ENCODE peak calls at places on chromosomes 12 and 14, in five cellular contexts. One of them, this sample, is unnamed.

GRCh38 chr14:93706360-93706955 is 81.8 kb downstream of the PRIMA1 start:
- ATAC-seq in GM12878: no peak
- ATAC-seq in upper lobe of left lung: no peak
- ATAC-seq in K562: no peak
- ATAC-seq in HepG2: no peak
- ATAC-seq in this sample: no peak

GRCh38 chr14:93231129-93231979 is 24.3 kb downstream of the UBR7 start:
- ATAC-seq in upper lobe of left lung: peak
- ATAC-seq in K562: no peak
- ATAC-seq in HepG2: no peak
- ATAC-seq in GM12878: no peak
- ATAC-seq in this sample: peak

GRCh38 chr12:104863549-104863948 is 94.5 kb downstream of the SLC41A2 start:
- ATAC-seq in K562: no peak
- ATAC-seq in HepG2: no peak
- ATAC-seq in upper lobe of left lung: no peak
- ATAC-seq in GM12878: no peak
- ATAC-seq in this sample: no peak

GRCh38 chr14:38336298-38336697 is 80.4 kb upstream of the CLEC14A start:
- ATAC-seq in K562: no peak
- ATAC-seq in upper lobe of left lung: no peak
- ATAC-seq in HepG2: no peak
- ATAC-seq in GM12878: no peak
- ATAC-seq in this sample: no peak

GRCh38 chr12:23640754-23641153 is 308.7 kb downstream of the SOX5 start:
- ATAC-seq in HepG2: no peak
- ATAC-seq in GM12878: no peak
- ATAC-seq in K562: no peak
- ATAC-seq in upper lobe of left lung: no peak
- ATAC-seq in this sample: no peak

GRCh38 chr14:95273041-95273978 is 46.4 kb downstream of the CLMN start:
- ATAC-seq in HepG2: peak
- ATAC-seq in upper lobe of left lung: peak
- ATAC-seq in K562: no peak
- ATAC-seq in GM12878: no peak
- ATAC-seq in this sample: no peak

GRCh38 chr14:105882626-105883025 is 356.2 kb downstream of the TMEM121 start:
- ATAC-seq in GM12878: no peak
- ATAC-seq in upper lobe of left lung: no peak
- ATAC-seq in K562: no peak
- ATAC-seq in HepG2: no peak
- ATAC-seq in this sample: no peak

GRCh38 chr12:50174971-50175715 is 8.0 kb upstream of the CERS5 start:
- ATAC-seq in HepG2: no peak
- ATAC-seq in upper lobe of left lung: peak
- ATAC-seq in GM12878: peak
- ATAC-seq in K562: peak
- ATAC-seq in this sample: no peak

GRCh38 chr12:11724888-11725310 is 75.4 kb downstream of the ETV6 start:
- ATAC-seq in K562: no peak
- ATAC-seq in HepG2: no peak
- ATAC-seq in GM12878: no peak
- ATAC-seq in upper lobe of left lung: peak
- ATAC-seq in this sample: no peak

GRCh38 chr14:53547593-53547992 is 394.5 kb upstream of the DDHD1 start:
- ATAC-seq in GM12878: peak
- ATAC-seq in upper lobe of left lung: no peak
- ATAC-seq in HepG2: no peak
- ATAC-seq in K562: no peak
- ATAC-seq in this sample: no peak

GRCh38 chr12:32446306-32447119 is 47.2 kb downstream of the FGD4 start:
- ATAC-seq in HepG2: peak
- ATAC-seq in GM12878: no peak
- ATAC-seq in upper lobe of left lung: no peak
- ATAC-seq in K562: no peak
- ATAC-seq in this sample: no peak

GRCh38 chr12:6047249-6048227 is 76.9 kb downstream of the VWF start:
- ATAC-seq in upper lobe of left lung: peak
- ATAC-seq in K562: no peak
- ATAC-seq in HepG2: no peak
- ATAC-seq in GM12878: no peak
- ATAC-seq in this sample: peak

GRCh38 chr12:49342914-49343731 is 3.6 kb upstream of the DNAJC22 start:
- ATAC-seq in HepG2: no peak
- ATAC-seq in upper lobe of left lung: no peak
- ATAC-seq in GM12878: no peak
- ATAC-seq in K562: peak
- ATAC-seq in this sample: no peak

GRCh38 chr14:96727980-96728717 is 69.0 kb upstream of the VRK1 start:
- ATAC-seq in upper lobe of left lung: no peak
- ATAC-seq in GM12878: no peak
- ATAC-seq in HepG2: no peak
- ATAC-seq in K562: peak
- ATAC-seq in this sample: no peak

GRCh38 chr12:116216022-116216756 is 61.3 kb downstream of the MED13L start:
- ATAC-seq in GM12878: no peak
- ATAC-seq in K562: no peak
- ATAC-seq in HepG2: no peak
- ATAC-seq in upper lobe of left lung: no peak
- ATAC-seq in this sample: no peak

GRCh38 chr12:108702534-108702933 is 28.8 kb downstream of the CORO1C start:
- ATAC-seq in HepG2: no peak
- ATAC-seq in upper lobe of left lung: no peak
- ATAC-seq in GM12878: no peak
- ATAC-seq in K562: no peak
- ATAC-seq in this sample: no peak

GRCh38 chr12:3545121-3545796 is 54.3 kb downstream of the PRMT8 start:
- ATAC-seq in HepG2: no peak
- ATAC-seq in upper lobe of left lung: no peak
- ATAC-seq in K562: no peak
- ATAC-seq in GM12878: no peak
- ATAC-seq in this sample: no peak

GRCh38 chr12:128754275-128754674 is 69.5 kb downstream of the SLC15A4 start:
- ATAC-seq in HepG2: no peak
- ATAC-seq in K562: no peak
- ATAC-seq in upper lobe of left lung: no peak
- ATAC-seq in GM12878: no peak
- ATAC-seq in this sample: no peak

GRCh38 chr14:90626550-90626949 is 189.7 kb downstream of the TTC7B start:
- ATAC-seq in HepG2: no peak
- ATAC-seq in GM12878: no peak
- ATAC-seq in upper lobe of left lung: no peak
- ATAC-seq in K562: no peak
- ATAC-seq in this sample: peak

GRCh38 chr12:95390192-95390591 is 83.8 kb upstream of the METAP2 start:
- ATAC-seq in GM12878: peak
- ATAC-seq in upper lobe of left lung: no peak
- ATAC-seq in HepG2: no peak
- ATAC-seq in K562: no peak
- ATAC-seq in this sample: no peak

GRCh38 chr14:70871863-70872677 is 35.2 kb upstream of the PCNX1 start:
- ATAC-seq in upper lobe of left lung: no peak
- ATAC-seq in GM12878: peak
- ATAC-seq in K562: no peak
- ATAC-seq in HepG2: peak
- ATAC-seq in this sample: no peak

GRCh38 chr14:73777420-73777819 is 63.2 kb upstream of the PNMA1 start:
- ATAC-seq in K562: no peak
- ATAC-seq in HepG2: peak
- ATAC-seq in upper lobe of left lung: no peak
- ATAC-seq in GM12878: peak
- ATAC-seq in this sample: no peak

GRCh38 chr12:64544371-64544770 is 65.9 kb upstream of the RASSF3 start:
- ATAC-seq in HepG2: no peak
- ATAC-seq in K562: no peak
- ATAC-seq in upper lobe of left lung: no peak
- ATAC-seq in GM12878: no peak
- ATAC-seq in this sample: no peak

GRCh38 chr14:20682435-20683124 is 1.8 kb upstream of the RNASE4 start:
- ATAC-seq in HepG2: peak
- ATAC-seq in GM12878: peak
- ATAC-seq in K562: peak
- ATAC-seq in upper lobe of left lung: peak
- ATAC-seq in this sample: peak

GRCh38 chr12:49959570-49960473 is 1.9 kb upstream of the AQP5 start:
- ATAC-seq in GM12878: no peak
- ATAC-seq in K562: no peak
- ATAC-seq in upper lobe of left lung: peak
- ATAC-seq in HepG2: no peak
- ATAC-seq in this sample: no peak

GRCh38 chr12:110537605-110538409 is 35.7 kb downstream of the RAD9B start:
- ATAC-seq in GM12878: no peak
- ATAC-seq in upper lobe of left lung: peak
- ATAC-seq in K562: no peak
- ATAC-seq in HepG2: no peak
- ATAC-seq in this sample: peak

GRCh38 chr12:24499151-24500146 is 449.5 kb downstream of the BCAT1 start:
- ATAC-seq in upper lobe of left lung: peak
- ATAC-seq in GM12878: no peak
- ATAC-seq in HepG2: no peak
- ATAC-seq in K562: no peak
- ATAC-seq in this sample: peak

GRCh38 chr14:92719890-92720323 is 28.5 kb downstream of the LGMN start:
- ATAC-seq in GM12878: no peak
- ATAC-seq in K562: no peak
- ATAC-seq in upper lobe of left lung: peak
- ATAC-seq in HepG2: no peak
- ATAC-seq in this sample: no peak

GRCh38 chr12:108828774-108829173 is 28.6 kb downstream of the SSH1 start:
- ATAC-seq in upper lobe of left lung: peak
- ATAC-seq in HepG2: no peak
- ATAC-seq in GM12878: peak
- ATAC-seq in K562: no peak
- ATAC-seq in this sample: no peak

DNA sequence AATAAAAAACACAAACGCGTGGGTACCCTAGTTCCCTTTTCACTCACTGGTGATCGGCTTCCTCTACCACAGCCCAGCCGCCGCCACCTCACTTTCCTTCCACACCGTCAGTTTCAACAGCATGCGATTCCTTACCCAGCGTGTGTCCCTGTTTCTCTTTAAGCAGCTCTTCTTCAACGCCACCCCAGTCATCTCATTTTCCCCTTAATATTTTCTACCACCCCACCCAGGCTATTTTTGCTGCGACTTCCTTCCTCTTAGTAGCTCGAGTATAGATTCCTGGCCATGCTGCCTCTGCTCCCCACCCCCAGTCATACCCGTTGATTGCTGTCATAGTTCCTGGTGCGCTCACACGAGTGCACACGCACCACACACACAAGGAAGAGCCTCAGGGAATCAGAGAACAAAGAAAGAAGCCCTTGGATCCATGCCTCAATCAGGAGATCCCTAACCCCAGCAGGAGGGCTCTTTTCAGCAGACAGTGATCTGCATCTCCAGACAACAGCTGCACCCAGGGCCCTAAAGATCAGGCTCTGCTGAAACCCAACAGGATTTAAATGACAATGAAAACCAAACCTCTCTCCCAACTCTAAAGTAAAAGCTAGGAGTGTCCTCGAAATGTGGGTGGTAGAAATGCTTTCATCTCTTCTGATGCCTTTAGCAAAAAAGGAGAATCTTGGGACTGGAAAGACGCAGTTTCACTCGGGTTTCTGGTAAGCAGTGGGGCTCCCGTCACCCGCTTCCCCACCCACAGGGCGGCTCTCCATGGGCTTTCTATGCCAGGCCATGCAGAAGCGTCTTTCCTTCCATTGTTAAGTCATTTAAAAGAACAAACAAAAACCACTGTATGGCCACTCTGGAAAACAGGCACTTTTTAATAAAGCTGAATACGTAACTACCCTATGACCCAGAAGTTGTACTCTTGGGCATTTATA is 23.8 kb downstream of the VPS37B start:
- ATAC-seq in HepG2: no peak
- ATAC-seq in GM12878: peak
- ATAC-seq in K562: no peak
- ATAC-seq in upper lobe of left lung: peak
- ATAC-seq in this sample: peak
- TF ChIP-seq POLR2AphosphoS5 in HepG2: no peak
- TF ChIP-seq POLR2AphosphoS5 in GM12878: no peak
- TF ChIP-seq POLR2AphosphoS5 in K562: no peak
- TF ChIP-seq POLR2AphosphoS5 in upper lobe of left lung: peak
- TF ChIP-seq POLR2AphosphoS5 in this sample: peak

DNA sequence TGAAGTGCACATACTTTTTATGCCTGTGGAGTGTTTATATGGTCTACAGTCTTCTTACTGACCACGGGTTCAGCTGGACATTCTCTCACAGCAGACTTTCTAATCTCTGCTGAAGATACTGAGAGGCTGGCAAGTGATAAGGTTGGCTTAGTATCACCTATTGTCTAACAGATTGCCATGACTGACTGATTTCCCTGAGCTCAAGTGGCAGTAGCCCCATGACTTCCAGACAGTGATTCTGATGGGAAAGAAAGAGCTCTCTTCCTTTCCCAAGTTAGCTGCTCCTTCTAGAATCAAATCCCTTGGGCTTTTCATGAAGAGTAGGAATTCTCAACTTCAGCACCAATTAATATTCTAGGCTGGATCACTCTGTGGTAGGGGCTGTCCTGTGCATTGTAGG is 141.4 kb downstream of the ANO4 start:
- ATAC-seq in upper lobe of left lung: no peak
- ATAC-seq in GM12878: no peak
- ATAC-seq in HepG2: no peak
- ATAC-seq in K562: no peak
- ATAC-seq in this sample: no peak
- TF ChIP-seq EP300 in upper lobe of left lung: no peak
- TF ChIP-seq EP300 in GM12878: no peak
- TF ChIP-seq EP300 in HepG2: no peak
- TF ChIP-seq EP300 in K562: no peak
- TF ChIP-seq EP300 in this sample: no peak

GRCh38 chr12:51517800-51518199 is 73.2 kb upstream of the SCN8A start:
- ATAC-seq in upper lobe of left lung: no peak
- ATAC-seq in K562: peak
- ATAC-seq in GM12878: no peak
- ATAC-seq in HepG2: peak
- ATAC-seq in this sample: no peak
- TF ChIP-seq CTCF in upper lobe of left lung: no peak
- TF ChIP-seq CTCF in K562: peak
- TF ChIP-seq CTCF in GM12878: no peak
- TF ChIP-seq CTCF in HepG2: peak
- TF ChIP-seq CTCF in this sample: no peak

DNA sequence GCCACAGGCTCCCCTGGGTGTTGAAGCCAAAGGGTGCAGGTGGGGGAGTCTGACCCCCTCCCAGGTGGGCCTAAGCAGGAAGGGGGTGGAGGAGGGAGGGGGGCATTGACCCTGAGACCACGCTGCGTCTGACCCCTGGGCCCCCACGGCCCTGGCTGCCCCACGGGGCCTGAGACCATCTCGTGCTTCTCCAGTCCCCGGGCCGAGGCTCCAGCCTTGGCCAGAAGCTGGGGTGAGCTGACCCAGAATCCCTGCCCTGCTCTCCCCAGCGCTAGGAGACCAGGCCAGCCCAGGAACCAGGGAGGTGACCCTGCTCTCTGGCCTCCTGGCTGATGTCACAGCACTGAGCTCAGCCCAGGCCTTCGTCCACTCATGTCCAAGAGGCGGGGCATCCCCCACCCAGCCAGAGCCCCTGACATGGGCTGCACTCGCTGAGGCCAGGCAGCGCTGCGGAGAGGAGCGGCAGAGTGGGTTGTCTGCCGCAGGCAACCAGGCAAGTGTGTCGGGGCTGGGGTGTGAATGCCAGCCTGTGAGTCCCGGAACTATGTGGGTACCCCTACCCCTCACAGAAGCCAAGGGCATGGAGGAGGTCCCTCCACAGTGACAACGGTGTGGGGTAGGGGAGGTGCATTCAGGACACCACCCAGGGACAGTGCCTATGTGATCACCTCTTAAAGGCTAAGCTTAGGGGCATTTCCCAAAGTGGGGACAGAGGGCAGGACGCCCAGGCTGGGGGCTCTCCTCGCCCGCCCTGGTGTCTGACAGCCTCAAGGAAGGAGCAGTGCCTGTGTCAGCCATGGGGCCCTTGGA is 6.3 kb downstream of the TRMT61A start:
- ATAC-seq in HepG2: no peak
- ATAC-seq in K562: peak
- ATAC-seq in upper lobe of left lung: peak
- ATAC-seq in GM12878: no peak
- ATAC-seq in this sample: peak
- TF ChIP-seq POLR2AphosphoS5 in HepG2: no peak
- TF ChIP-seq POLR2AphosphoS5 in K562: no peak
- TF ChIP-seq POLR2AphosphoS5 in upper lobe of left lung: no peak
- TF ChIP-seq POLR2AphosphoS5 in GM12878: peak
- TF ChIP-seq POLR2AphosphoS5 in this sample: peak

This sample was measured in gastroesophageal sphincter.